ENCODE peak calls at places on chromosome 21, in five cellular contexts. S is heart right ventricle, C is PC-9, Z is Kasumi-1, V is RPMI7951. J is an unnamed sample.

GRCh38 chr21:21406918-21407317 is 408.7 kb downstream of the NCAM2 start:
- DNase-seq in S (no peak), C (no peak), Z (no peak), V (no peak), J (no peak)

GRCh38 chr21:35422011-35422410 is 372.9 kb upstream of the RUNX1 start:
- DNase-seq in S (no peak), C (no peak), Z (no peak), V (no peak), J (no peak)

GRCh38 chr21:27329255-27329851 is 362.5 kb upstream of the ADAMTS5 start:
- DNase-seq in S (no peak), C (no peak), Z (no peak), V (no peak), J (no peak)

GRCh38 chr21:46559291-46559983 is 45.4 kb downstream of the S100B start:
- DNase-seq in S (no peak), C (no peak), Z (no peak), V (no peak), J (peak; percentile 15)

GRCh38 chr21:38351961-38352521 is 95.2 kb downstream of the KCNJ15 start:
- DNase-seq in S (no peak), C (no peak), Z (peak; percentile 11), V (peak; percentile 95), J (peak; percentile 81)

GRCh38 chr21:44461438-44462089 is 6.3 kb downstream of the LRRC3 start:
- DNase-seq in S (no peak), C (no peak), Z (no peak), V (no peak), J (no peak)

GRCh38 chr21:27734146-27734545 is 767.3 kb upstream of the ADAMTS5 start:
- DNase-seq in S (no peak), C (no peak), Z (no peak), V (no peak), J (peak; percentile 32)

GRCh38 chr21:41142051-41142795 is 25.7 kb upstream of the BACE2 start:
- DNase-seq in S (no peak), C (peak; percentile 53), Z (no peak), V (peak; percentile 53), J (no peak)

GRCh38 chr21:39082656-39083376 is 100.4 kb downstream of the PSMG1 start:
- DNase-seq in S (no peak), C (no peak), Z (no peak), V (no peak), J (no peak)

GRCh38 chr21:37849703-37850102 is 66.6 kb downstream of the KCNJ6 start:
- DNase-seq in S (no peak), C (no peak), Z (no peak), V (peak; percentile 72), J (no peak)

GRCh38 chr21:35281946-35282345 is 232.8 kb upstream of the RUNX1 start:
- DNase-seq in S (no peak), C (no peak), Z (peak; percentile 48), V (no peak), J (no peak)

GRCh38 chr21:36321325-36322082 is 1.5 kb downstream of the MORC3 start:
- DNase-seq in S (no peak), C (no peak), Z (peak; percentile 77), V (peak; percentile 56), J (peak; percentile 73)

GRCh38 chr21:42562258-42562657 is 48.6 kb downstream of the SLC37A1 start:
- DNase-seq in S (no peak), C (no peak), Z (no peak), V (no peak), J (no peak)

GRCh38 chr21:44544566-44544965 is 4.6 kb upstream of the KRTAP10-1 start:
- DNase-seq in S (no peak), C (no peak), Z (no peak), V (no peak), J (no peak)

GRCh38 chr21:46422636-46423241 is 36.0 kb upstream of the DIP2A start:
- DNase-seq in S (no peak), C (no peak), Z (no peak), V (no peak), J (no peak)

GRCh38 chr21:42238185-42238934 is 19.4 kb downstream of the ABCG1 start:
- DNase-seq in S (no peak), C (no peak), Z (no peak), V (no peak), J (no peak)

GRCh38 chr21:15966216-15966615 is 236.4 kb downstream of the USP25 start:
- DNase-seq in S (no peak), C (no peak), Z (no peak), V (no peak), J (no peak)

GRCh38 chr21:32539378-32539777 is 45.9 kb downstream of the TCP10L start:
- DNase-seq in S (no peak), C (no peak), Z (no peak), V (no peak), J (no peak)

GRCh38 chr21:46168659-46169386 is 13.4 kb upstream of the FTCD start:
- DNase-seq in S (no peak), C (no peak), Z (no peak), V (no peak), J (no peak)

GRCh38 chr21:33936221-33937038 is 20.8 kb upstream of the ATP5PO start:
- DNase-seq in S (no peak), C (no peak), Z (no peak), V (no peak), J (no peak)

GRCh38 chr21:35511298-35512162 is 462.4 kb upstream of the RUNX1 start:
- DNase-seq in S (no peak), C (peak; percentile 29), Z (no peak), V (peak; percentile 80), J (no peak)

GRCh38 chr21:46119565-46120271 is 21.8 kb downstream of the COL6A2 start:
- DNase-seq in S (peak; percentile 7), C (no peak), Z (no peak), V (no peak), J (no peak)

GRCh38 chr21:28767523-28767922 is 225.2 kb downstream of the LTN1 start:
- DNase-seq in S (no peak), C (no peak), Z (no peak), V (no peak), J (no peak)

GRCh38 chr21:43611598-43612369 is 47.5 kb downstream of the HSF2BP start:
- DNase-seq in S (peak; percentile 67), C (no peak), Z (peak; percentile 63), V (peak; percentile 53), J (no peak)

GRCh38 chr21:45326169-45326833 is 38.6 kb upstream of the POFUT2 start:
- DNase-seq in S (no peak), C (no peak), Z (no peak), V (peak; percentile 90), J (peak; percentile 86)

GRCh38 chr21:44286086-44286715 is 525 bp downstream of the AIRE start:
- DNase-seq in S (no peak), C (no peak), Z (no peak), V (no peak), J (no peak)

GRCh38 chr21:45644041-45644906 is 749 bp downstream of the PCBP3 start:
- DNase-seq in S (peak; percentile 39), C (no peak), Z (no peak), V (peak; percentile 35), J (no peak)

GRCh38 chr21:16116798-16117197 is 387.0 kb downstream of the USP25 start:
- DNase-seq in S (no peak), C (no peak), Z (no peak), V (no peak), J (no peak)

GRCh38 chr21:15192243-15192642 is 127.4 kb upstream of the NRIP1 start:
- DNase-seq in S (no peak), C (peak; percentile 15), Z (no peak), V (no peak), J (no peak)

GRCh38 chr21:25528511-25528910 is 78.8 kb downstream of the MRPL39 start:
- DNase-seq in S (no peak), C (no peak), Z (no peak), V (no peak), J (no peak)

GRCh38 chr21:25036775-25037174 is 570.5 kb downstream of the MRPL39 start:
- DNase-seq in S (no peak), C (no peak), Z (no peak), V (no peak), J (no peak)

GRCh38 chr21:45443595-45444181 is 38.7 kb downstream of the COL18A1 start:
- DNase-seq in S (peak; percentile 10), C (no peak), Z (no peak), V (no peak), J (no peak)

GRCh38 chr21:41121785-41122415 is 46.1 kb upstream of the BACE2 start:
- DNase-seq in S (peak; percentile 73), C (peak; percentile 76), Z (peak; percentile 78), V (peak; percentile 68), J (peak; percentile 81)

GRCh38 chr21:25615880-25616279 is 8.6 kb upstream of the MRPL39 start:
- DNase-seq in S (no peak), C (no peak), Z (no peak), V (no peak), J (no peak)

GRCh38 chr21:36909901-36910561 is 56.4 kb downstream of the HLCS start:
- DNase-seq in S (no peak), C (peak; percentile 40), Z (no peak), V (peak; percentile 97), J (peak; percentile 20)

GRCh38 chr21:46439906-46440305 is 18.8 kb upstream of the DIP2A start:
- DNase-seq in S (no peak), C (no peak), Z (no peak), V (no peak), J (no peak)

GRCh38 chr21:28445081-28445830 is 547.4 kb downstream of the LTN1 start:
- DNase-seq in S (no peak), C (no peak), Z (no peak), V (no peak), J (no peak)

GRCh38 chr21:42654179-42654912 is 925 bp downstream of the PDE9A start:
- DNase-seq in S (no peak), C (peak; percentile 14), Z (peak; percentile 16), V (no peak), J (no peak)

GRCh38 chr21:29261555-29262540 is 36.9 kb upstream of the BACH1 start:
- DNase-seq in S (no peak), C (no peak), Z (no peak), V (peak; percentile 61), J (no peak)

J was measured in foreskin melanocyte.